ENCODE peak calls at places on chromosomes 1 and 21, in nine cellular contexts. X is CD14-positive monocyte, U is natural killer cell, I is pancreas, N is A549, G is fibroblast of the aortic adventitia, P is progenitor cell of endocrine pancreas, J is tibial artery, R is heart right ventricle. Q is an unnamed sample.

GRCh38 chr21:46424062-46424591 is 34.6 kb upstream of the DIP2A start:
- DNase-seq in X (no peak), U (peak), I (no peak), N (no peak), G (no peak), P (no peak), J (no peak), R (no peak), Q (no peak)

GRCh38 chr1:22875240-22875639 is 97.4 kb downstream of the LACTBL1 start:
- DNase-seq in X (no peak), U (no peak), I (no peak), N (no peak), G (no peak), P (no peak), J (no peak), R (no peak), Q (no peak)

GRCh38 chr21:45542667-45543370 is 579 bp upstream of the SLC19A1 start:
- DNase-seq in X (peak), U (peak), I (no peak), N (no peak), G (no peak), P (peak), J (peak), R (no peak), Q (no peak)

GRCh38 chr1:181910905-181911304 is 150.6 kb downstream of the ZNF648 start:
- DNase-seq in X (no peak), U (no peak), I (no peak), N (peak), G (no peak), P (no peak), J (no peak), R (no peak), Q (no peak)

GRCh38 chr1:76330993-76331603 is 256.6 kb downstream of the ST6GALNAC3 start:
- DNase-seq in X (no peak), U (no peak), I (no peak), N (peak), G (peak), P (peak), J (no peak), R (no peak), Q (peak)

GRCh38 chr1:27031235-27032118 is 18.8 kb upstream of the TENT5B start:
- DNase-seq in X (no peak), U (no peak), I (peak), N (no peak), G (peak), P (no peak), J (peak), R (peak), Q (peak)

GRCh38 chr1:95983831-95984230 is 737.8 kb upstream of the PTBP2 start:
- DNase-seq in X (no peak), U (no peak), I (no peak), N (no peak), G (no peak), P (no peak), J (no peak), R (no peak), Q (no peak)

GRCh38 chr1:99645199-99645598 is 714 bp upstream of the PALMD start:
- DNase-seq in X (no peak), U (no peak), I (no peak), N (peak), G (peak), P (no peak), J (no peak), R (peak), Q (peak)

GRCh38 chr21:42245348-42246185 is 26.6 kb downstream of the ABCG1 start:
- DNase-seq in X (no peak), U (no peak), I (no peak), N (no peak), G (no peak), P (no peak), J (no peak), R (no peak), Q (no peak)

GRCh38 chr1:180580237-180580636 is 21.5 kb downstream of the OVAAL start:
- DNase-seq in X (no peak), U (no peak), I (peak), N (no peak), G (no peak), P (no peak), J (no peak), R (no peak), Q (peak)

GRCh38 chr1:198656500-198656932 is 17.7 kb downstream of the PTPRC start:
- DNase-seq in X (peak), U (peak), I (no peak), N (no peak), G (no peak), P (no peak), J (peak), R (no peak), Q (no peak)

GRCh38 chr1:219385786-219386427 is 212.2 kb downstream of the LYPLAL1 start:
- DNase-seq in X (no peak), U (no peak), I (peak), N (peak), G (peak), P (peak), J (no peak), R (no peak), Q (peak)

GRCh38 chr1:244207042-244207934 is 156.2 kb downstream of the ZBTB18 start:
- DNase-seq in X (no peak), U (no peak), I (no peak), N (no peak), G (peak), P (no peak), J (no peak), R (no peak), Q (peak)

GRCh38 chr21:21137986-21138385 is 139.8 kb downstream of the NCAM2 start:
- DNase-seq in X (no peak), U (no peak), I (no peak), N (no peak), G (peak), P (no peak), J (no peak), R (no peak), Q (peak)

GRCh38 chr21:37155216-37155615 is 82.2 kb downstream of the TTC3 start:
- DNase-seq in X (no peak), U (no peak), I (no peak), N (no peak), G (peak), P (no peak), J (no peak), R (no peak), Q (no peak)
- TF ChIP-seq CTCF in X (no peak), U (no peak), I (no peak), N (no peak), G (no peak), P (no peak), J (peak), R (no peak), Q (peak)

DNA sequence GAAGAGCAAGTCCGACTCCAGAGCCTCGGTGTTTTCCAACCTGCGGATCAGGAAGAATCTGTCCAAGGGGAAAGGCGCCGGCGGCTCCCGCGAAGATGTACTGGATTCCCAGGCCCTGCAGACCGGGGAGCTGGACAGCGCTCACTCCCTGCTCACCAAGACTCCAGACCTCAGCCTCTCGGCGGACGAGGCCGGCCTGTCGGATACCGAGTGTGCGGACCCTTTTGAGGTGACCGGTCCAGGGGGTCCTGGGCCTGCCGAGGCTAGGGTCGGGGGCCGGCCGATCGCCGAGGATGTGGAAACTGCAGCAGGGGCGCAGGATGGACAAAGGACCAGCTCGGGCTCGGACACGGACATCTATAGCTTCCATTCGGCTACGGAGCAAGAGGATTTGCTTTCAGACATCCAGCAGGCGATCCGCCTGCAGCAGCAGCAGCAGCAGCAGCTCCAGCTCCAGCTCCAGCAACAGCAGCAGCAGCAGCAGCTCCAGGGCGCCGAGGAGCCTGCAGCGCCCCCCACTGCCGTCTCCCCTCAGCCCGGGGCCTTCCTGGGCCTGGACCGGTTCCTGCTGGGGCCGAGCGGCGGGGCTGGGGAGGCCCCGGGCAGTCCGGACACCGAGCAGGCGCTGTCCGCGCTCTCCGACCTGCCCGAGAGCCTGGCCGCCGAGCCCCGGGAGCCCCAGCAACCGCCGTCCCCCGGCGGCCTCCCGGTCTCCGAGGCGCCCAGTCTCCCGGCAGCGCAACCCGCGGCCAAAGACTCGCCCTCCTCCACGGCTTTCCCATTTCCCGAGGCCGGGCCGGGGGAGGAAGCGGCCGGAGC is 827 bp downstream of the FMN2 start:
- DNase-seq in X (no peak), U (no peak), I (no peak), N (peak), G (peak), P (peak), J (no peak), R (no peak), Q (peak)
- TF ChIP-seq CTCF in X (no peak), U (no peak), I (no peak), N (peak), G (peak), P (peak), J (no peak), R (no peak), Q (no peak)

GRCh38 chr1:80776286-80776685 is 1024.4 kb upstream of the ADGRL2 start:
- DNase-seq in X (no peak), U (no peak), I (no peak), N (no peak), G (no peak), P (no peak), J (no peak), R (no peak), Q (no peak)

GRCh38 chr1:80778094-80778840 is 1022.5 kb upstream of the ADGRL2 start:
- DNase-seq in X (no peak), U (no peak), I (no peak), N (no peak), G (no peak), P (no peak), J (no peak), R (no peak), Q (no peak)

DNA sequence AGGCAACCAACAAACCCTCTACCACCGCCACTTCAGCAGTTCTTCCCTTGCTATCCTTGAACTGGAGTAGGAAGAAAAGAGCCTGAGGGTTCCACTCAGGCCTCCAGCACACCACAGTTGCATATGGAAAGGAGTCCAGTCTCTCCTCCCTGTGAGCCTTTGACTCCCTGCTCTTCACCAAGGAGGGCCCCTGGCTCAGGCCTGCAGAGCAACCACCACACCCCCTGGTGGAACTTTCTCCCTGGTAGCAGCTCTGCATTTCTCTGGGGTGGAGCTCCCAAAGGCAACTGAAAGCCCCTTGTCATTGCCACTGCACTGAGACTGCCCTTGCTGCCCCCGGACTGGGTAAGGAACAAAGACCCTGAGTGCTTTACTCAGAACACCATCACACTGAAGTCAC is 1021.5 kb upstream of the ADGRL2 start:
- DNase-seq in X (no peak), U (no peak), I (no peak), N (no peak), G (no peak), P (no peak), J (no peak), R (no peak), Q (no peak)
- TF ChIP-seq CTCF in X (no peak), U (no peak), I (no peak), N (no peak), G (no peak), P (no peak), J (no peak), R (no peak), Q (no peak)

GRCh38 chr1:202154766-202155477 is 5.5 kb downstream of the PTPN7 start:
- DNase-seq in X (peak), U (no peak), I (peak), N (peak), G (peak), P (peak), J (no peak), R (no peak), Q (peak)
- TF ChIP-seq CTCF in X (peak), U (peak), I (no peak), N (peak), G (peak), P (peak), J (no peak), R (peak), Q (peak)

DNA sequence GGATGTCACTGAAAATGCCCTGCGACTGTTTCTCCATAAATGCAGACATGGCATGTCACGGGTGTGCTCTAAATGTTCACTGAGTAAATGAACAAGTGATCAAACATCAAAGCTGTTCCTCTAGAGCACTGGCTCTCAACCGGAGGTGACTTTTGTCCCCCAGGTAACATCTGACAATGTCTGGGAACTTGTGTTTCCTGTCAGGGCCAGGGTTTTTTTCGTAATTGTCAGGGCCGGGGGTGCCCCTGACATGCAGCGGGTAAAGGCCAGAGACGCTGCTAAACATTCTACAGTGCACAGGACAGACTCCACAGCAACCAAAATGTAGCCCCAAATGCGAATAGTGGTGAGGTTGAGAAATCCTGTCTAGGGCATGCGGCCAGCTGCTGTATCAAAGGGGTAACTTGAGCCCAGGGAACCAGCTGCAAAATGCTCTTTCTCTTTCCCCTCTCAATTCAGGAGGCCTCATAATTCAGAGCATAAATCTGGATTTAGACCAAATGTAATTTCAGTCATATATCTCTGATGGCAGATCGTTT is 2.0 kb downstream of the ALDH4A1 start:
- DNase-seq in X (no peak), U (no peak), I (no peak), N (no peak), G (peak), P (no peak), J (no peak), R (no peak), Q (no peak)
- TF ChIP-seq CTCF in X (no peak), U (no peak), I (no peak), N (no peak), G (no peak), P (no peak), J (no peak), R (no peak), Q (no peak)

GRCh38 chr1:165112260-165112659 is 244.3 kb downstream of the LMX1A start:
- DNase-seq in X (no peak), U (no peak), I (no peak), N (no peak), G (no peak), P (no peak), J (no peak), R (no peak), Q (no peak)
- TF ChIP-seq CTCF in X (no peak), U (no peak), I (no peak), N (no peak), G (no peak), P (no peak), J (no peak), R (no peak), Q (no peak)

DNA sequence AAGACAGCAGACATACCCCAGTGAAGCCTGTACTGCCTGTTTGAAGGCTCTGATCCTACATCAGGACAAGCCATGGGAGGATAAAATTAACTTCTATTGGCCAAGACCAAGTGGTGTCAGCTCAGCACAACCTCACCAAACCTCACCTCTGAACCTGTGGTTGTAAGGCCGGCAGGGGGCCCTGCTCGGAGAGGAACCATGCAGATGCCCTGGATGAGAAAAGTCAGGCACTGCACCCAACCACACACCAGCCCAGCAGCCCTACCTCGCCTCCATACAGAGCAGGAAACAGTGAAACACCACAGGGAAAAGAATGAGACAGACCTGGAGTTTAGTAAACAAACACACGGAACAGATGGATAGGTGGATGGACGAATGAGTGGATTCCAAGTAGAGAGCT is 70.0 kb upstream of the PAX7 start:
- DNase-seq in X (no peak), U (no peak), I (no peak), N (no peak), G (no peak), P (no peak), J (no peak), R (no peak), Q (no peak)
- TF ChIP-seq CTCF in X (no peak), U (no peak), I (no peak), N (no peak), G (no peak), P (peak), J (no peak), R (no peak), Q (no peak)

DNA sequence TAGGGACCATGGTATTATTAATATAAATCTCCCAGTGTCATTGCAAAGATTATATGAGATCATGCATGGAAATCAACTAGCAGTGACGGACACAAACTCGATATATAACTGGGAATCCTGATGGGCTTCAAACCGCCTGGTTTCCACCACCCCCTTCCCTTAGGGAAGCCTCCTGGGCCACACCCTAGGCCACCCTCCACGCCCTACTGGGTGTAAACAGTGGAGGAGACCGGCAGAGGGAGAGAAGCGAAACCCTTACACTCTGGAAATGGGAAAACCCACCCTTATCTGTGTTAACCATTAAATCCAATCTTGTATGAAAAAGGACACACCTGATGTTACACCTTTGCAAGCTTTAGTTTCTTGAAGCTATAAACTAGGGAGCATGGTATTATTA is 591 bp upstream of the ZNHIT6 start:
- DNase-seq in X (no peak), U (no peak), I (no peak), N (peak), G (no peak), P (no peak), J (no peak), R (no peak), Q (no peak)
- TF ChIP-seq CTCF in X (peak), U (no peak), I (no peak), N (no peak), G (peak), P (no peak), J (no peak), R (no peak), Q (no peak)

GRCh38 chr1:204837440-204838084 is 33.1 kb upstream of the NFASC start:
- DNase-seq in X (no peak), U (no peak), I (no peak), N (peak), G (peak), P (peak), J (no peak), R (no peak), Q (peak)
- TF ChIP-seq CTCF in X (no peak), U (no peak), I (no peak), N (no peak), G (peak), P (peak), J (no peak), R (no peak), Q (no peak)

GRCh38 chr1:170063109-170063826 is 11.2 kb downstream of the KIFAP3 start:
- DNase-seq in X (no peak), U (no peak), I (no peak), N (peak), G (peak), P (no peak), J (no peak), R (no peak), Q (peak)

GRCh38 chr1:170071378-170071777 is 3.1 kb downstream of the KIFAP3 start:
- DNase-seq in X (no peak), U (no peak), I (no peak), N (no peak), G (no peak), P (no peak), J (no peak), R (no peak), Q (no peak)

GRCh38 chr1:170068923-170069322 is 5.6 kb downstream of the KIFAP3 start:
- DNase-seq in X (no peak), U (no peak), I (no peak), N (no peak), G (no peak), P (no peak), J (no peak), R (no peak), Q (no peak)

DNA sequence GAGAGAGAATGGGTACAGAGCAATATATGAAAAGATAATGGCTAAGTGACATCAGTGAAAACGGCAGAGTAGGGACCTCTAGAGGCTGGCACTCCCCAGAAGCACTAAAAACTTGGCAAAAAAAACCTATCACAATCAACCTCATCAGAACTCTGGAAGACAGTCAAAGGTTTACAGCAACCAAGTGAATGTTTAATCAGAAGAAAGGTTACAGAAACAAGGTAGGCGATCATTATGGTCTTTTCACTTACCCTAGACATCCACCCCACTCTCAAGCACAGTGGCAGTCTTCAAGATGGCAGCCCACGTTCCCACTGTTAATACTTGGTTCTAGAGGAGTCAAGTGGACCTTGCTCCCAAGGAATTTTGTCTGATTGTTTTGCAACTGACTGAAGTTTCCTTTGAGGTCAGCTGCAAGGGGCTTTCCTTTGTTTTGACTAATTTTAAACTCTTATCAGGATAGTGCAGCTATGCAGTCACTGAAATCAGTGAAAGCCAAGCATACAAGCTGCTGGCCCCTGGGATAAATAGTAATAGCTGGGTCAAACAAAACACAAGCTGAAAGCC is 7.2 kb downstream of the KIFAP3 start:
- DNase-seq in X (no peak), U (no peak), I (no peak), N (no peak), G (peak), P (no peak), J (no peak), R (no peak), Q (no peak)
- TF ChIP-seq CTCF in X (no peak), U (no peak), I (no peak), N (no peak), G (no peak), P (no peak), J (no peak), R (peak), Q (no peak)